ENCODE peak calls at places on chromosomes 3 and 15, in six cellular contexts. One of them, this sample, is unnamed.

GRCh38 chr3:119352863-119353527 is 58.8 kb downstream of the ARHGAP31 start:
- DNase-seq in neural progenitor cell: no peak
- DNase-seq in GM23338: peak; percentile 54
- DNase-seq in MM.1S: no peak
- DNase-seq in hepatocyte: peak; percentile 50
- DNase-seq in HCT116: peak; percentile 8
- DNase-seq in this sample: peak; percentile 62

GRCh38 chr15:48565560-48566482 is 79.7 kb downstream of the FBN1 start:
- DNase-seq in MM.1S: no peak
- DNase-seq in neural progenitor cell: no peak
- DNase-seq in GM23338: no peak
- DNase-seq in HCT116: no peak
- DNase-seq in hepatocyte: no peak
- DNase-seq in this sample: peak; percentile 93

GRCh38 chr15:43989938-43990337 is 163.1 kb downstream of the WDR76 start:
- DNase-seq in HCT116: no peak
- DNase-seq in MM.1S: no peak
- DNase-seq in neural progenitor cell: no peak
- DNase-seq in hepatocyte: no peak
- DNase-seq in GM23338: no peak
- DNase-seq in this sample: no peak

GRCh38 chr15:71252036-71252898 is 137.0 kb downstream of the THSD4 start:
- DNase-seq in hepatocyte: peak; percentile 78
- DNase-seq in MM.1S: no peak
- DNase-seq in HCT116: peak; percentile 83
- DNase-seq in GM23338: no peak
- DNase-seq in neural progenitor cell: no peak
- DNase-seq in this sample: peak; percentile 57

GRCh38 chr3:14210843-14211594 is 32.4 kb downstream of the LSM3 start:
- DNase-seq in GM23338: no peak
- DNase-seq in hepatocyte: no peak
- DNase-seq in MM.1S: no peak
- DNase-seq in HCT116: no peak
- DNase-seq in neural progenitor cell: peak; percentile 13
- DNase-seq in this sample: no peak

GRCh38 chr15:48823237-48823636 is 12.4 kb upstream of the CEP152 start:
- DNase-seq in hepatocyte: no peak
- DNase-seq in neural progenitor cell: peak; percentile 56
- DNase-seq in MM.1S: no peak
- DNase-seq in HCT116: no peak
- DNase-seq in GM23338: peak; percentile 69
- DNase-seq in this sample: no peak

GRCh38 chr15:80456517-80457497 is 52.6 kb downstream of the ARNT2 start:
- DNase-seq in neural progenitor cell: no peak
- DNase-seq in hepatocyte: peak; percentile 29
- DNase-seq in GM23338: no peak
- DNase-seq in MM.1S: no peak
- DNase-seq in HCT116: no peak
- DNase-seq in this sample: no peak

GRCh38 chr15:74257105-74257504 is 21.0 kb downstream of the CCDC33 start:
- DNase-seq in neural progenitor cell: no peak
- DNase-seq in MM.1S: no peak
- DNase-seq in GM23338: no peak
- DNase-seq in hepatocyte: no peak
- DNase-seq in HCT116: no peak
- DNase-seq in this sample: no peak

GRCh38 chr15:67533873-67534272 is 8.6 kb upstream of the MAP2K5 start:
- DNase-seq in hepatocyte: no peak
- DNase-seq in neural progenitor cell: no peak
- DNase-seq in MM.1S: no peak
- DNase-seq in GM23338: no peak
- DNase-seq in HCT116: no peak
- DNase-seq in this sample: no peak

GRCh38 chr3:48400824-48401433 is 28.9 kb downstream of the FBXW12 start:
- DNase-seq in GM23338: peak; percentile 83
- DNase-seq in MM.1S: peak; percentile 68
- DNase-seq in HCT116: peak; percentile 69
- DNase-seq in neural progenitor cell: peak; percentile 70
- DNase-seq in hepatocyte: peak; percentile 72
- DNase-seq in this sample: peak; percentile 86

GRCh38 chr3:125310623-125311076 is 64.5 kb downstream of the ZNF148 start:
- DNase-seq in MM.1S: peak; percentile 70
- DNase-seq in hepatocyte: no peak
- DNase-seq in HCT116: no peak
- DNase-seq in neural progenitor cell: no peak
- DNase-seq in GM23338: no peak
- DNase-seq in this sample: no peak

GRCh38 chr15:69424001-69424400 is 9.9 kb downstream of the KIF23 start:
- DNase-seq in neural progenitor cell: no peak
- DNase-seq in hepatocyte: no peak
- DNase-seq in GM23338: no peak
- DNase-seq in HCT116: no peak
- DNase-seq in MM.1S: no peak
- DNase-seq in this sample: no peak

GRCh38 chr15:69424748-69425413 is 10.7 kb downstream of the KIF23 start:
- DNase-seq in neural progenitor cell: no peak
- DNase-seq in hepatocyte: no peak
- DNase-seq in GM23338: no peak
- DNase-seq in MM.1S: no peak
- DNase-seq in HCT116: no peak
- DNase-seq in this sample: no peak

GRCh38 chr15:69422336-69422895 is 8.3 kb downstream of the KIF23 start:
- DNase-seq in HCT116: no peak
- DNase-seq in hepatocyte: no peak
- DNase-seq in GM23338: no peak
- DNase-seq in neural progenitor cell: no peak
- DNase-seq in MM.1S: no peak
- DNase-seq in this sample: no peak

GRCh38 chr15:69417581-69417980 is 3.4 kb downstream of the KIF23 start:
- DNase-seq in GM23338: no peak
- DNase-seq in neural progenitor cell: no peak
- DNase-seq in MM.1S: no peak
- DNase-seq in hepatocyte: no peak
- DNase-seq in HCT116: no peak
- DNase-seq in this sample: no peak

DNA sequence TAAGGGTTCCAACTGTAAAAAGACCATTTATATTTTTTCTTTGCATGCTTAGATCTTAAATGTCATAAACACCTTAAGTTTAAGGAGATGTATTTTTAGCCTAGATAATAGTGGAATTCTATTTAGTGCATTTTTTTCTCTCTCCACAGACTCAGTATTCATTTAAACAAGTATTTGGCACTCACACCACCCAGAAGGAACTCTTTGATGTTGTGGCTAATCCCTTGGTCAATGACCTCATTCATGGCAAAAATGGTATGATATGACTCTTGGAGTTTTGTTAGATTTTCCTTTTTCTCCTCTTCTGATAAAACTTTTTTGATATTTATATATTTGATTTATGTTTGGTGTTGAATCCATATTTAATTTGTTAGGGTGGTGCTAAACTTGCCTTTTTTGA is 7.3 kb downstream of the KIF23 start:
- DNase-seq in MM.1S: no peak
- DNase-seq in HCT116: no peak
- DNase-seq in hepatocyte: no peak
- DNase-seq in GM23338: no peak
- DNase-seq in neural progenitor cell: no peak
- DNase-seq in this sample: no peak
- H3K36me3 ChIP-seq in MM.1S: peaks cover 4% of the 10 kb centered on the region
- H3K36me3 ChIP-seq in HCT116: peaks cover 67% of the 10 kb centered on the region
- H3K36me3 ChIP-seq in hepatocyte: no peaks in the 10 kb centered on the region
- H3K36me3 ChIP-seq in GM23338: peaks cover 89% of the 10 kb centered on the region
- H3K36me3 ChIP-seq in neural progenitor cell: peaks cover 35% of the 10 kb centered on the region
- H3K36me3 ChIP-seq in this sample: peaks cover 74% of the 10 kb centered on the region

DNA sequence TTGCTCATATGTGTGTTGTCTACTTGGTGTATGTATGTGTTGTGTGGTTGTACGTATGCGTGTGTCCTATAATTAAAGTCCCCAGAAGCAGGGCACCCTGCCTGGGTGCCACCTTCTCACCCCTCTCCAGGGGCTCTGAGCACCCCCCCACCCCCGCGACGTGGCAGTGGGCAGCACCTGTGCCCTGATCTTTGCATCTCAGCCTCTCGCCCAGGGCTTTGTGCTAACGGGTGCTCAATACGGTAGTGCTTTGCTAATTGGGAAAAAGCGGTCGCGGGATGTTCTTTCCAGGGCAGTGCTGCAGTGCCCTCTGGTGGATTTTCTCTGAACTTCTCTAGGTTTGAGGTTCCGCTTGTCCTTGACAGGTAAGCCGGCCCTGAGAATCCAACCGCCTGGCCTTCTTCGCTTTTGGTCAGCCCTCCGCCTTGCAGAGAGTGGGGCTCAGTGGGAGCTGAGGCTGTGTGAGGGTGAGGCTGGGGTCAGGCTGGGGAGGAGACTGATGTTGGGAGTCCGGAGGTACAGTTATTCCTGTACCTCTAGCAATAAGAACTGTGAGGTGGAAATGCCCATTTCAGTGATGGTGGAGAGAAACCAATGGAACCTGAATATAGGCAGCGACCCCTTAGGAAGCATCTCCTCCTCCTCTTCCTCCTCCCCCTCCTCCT is 17.6 kb upstream of the EPHB3 start:
- DNase-seq in MM.1S: peak; percentile 91
- DNase-seq in GM23338: peak; percentile 95
- DNase-seq in neural progenitor cell: peak; percentile 92
- DNase-seq in hepatocyte: peak; percentile 87
- DNase-seq in HCT116: peak; percentile 86
- DNase-seq in this sample: peak; percentile 96
- TF ChIP-seq CTCF in MM.1S: peak; percentile 97
- TF ChIP-seq CTCF in GM23338: peak; percentile 92
- TF ChIP-seq CTCF in neural progenitor cell: peak; percentile 85
- TF ChIP-seq CTCF in hepatocyte: peak; percentile 94
- TF ChIP-seq CTCF in HCT116: peak; percentile 79
- TF ChIP-seq CTCF in this sample: peak; percentile 89

DNA sequence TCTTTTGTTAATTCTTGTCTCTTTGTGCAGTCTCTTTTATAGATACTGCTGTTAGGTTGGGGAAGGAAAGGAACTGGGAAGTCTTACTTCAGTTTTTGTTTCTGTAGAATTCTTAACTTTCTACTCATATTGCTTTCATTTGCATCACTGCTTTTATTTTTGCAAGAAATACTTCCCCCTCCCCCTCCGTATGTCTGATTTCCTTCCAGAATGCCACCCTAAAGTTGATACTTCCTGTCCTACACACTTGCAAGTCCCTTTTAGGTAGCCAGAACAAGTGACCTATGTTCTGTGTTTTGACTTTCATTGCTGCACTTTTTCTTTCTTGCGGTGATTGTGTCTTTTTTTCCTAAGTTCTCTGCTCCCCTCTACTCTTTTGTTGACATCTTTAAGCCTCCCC is 477.4 kb downstream of the RSL24D1 start:
- DNase-seq in MM.1S: peak; percentile 11
- DNase-seq in hepatocyte: no peak
- DNase-seq in HCT116: no peak
- DNase-seq in GM23338: no peak
- DNase-seq in neural progenitor cell: no peak
- DNase-seq in this sample: no peak
- TF ChIP-seq EZH2phosphoT487 in MM.1S: no peak
- TF ChIP-seq EZH2phosphoT487 in hepatocyte: no peak
- TF ChIP-seq EZH2phosphoT487 in HCT116: no peak
- TF ChIP-seq EZH2phosphoT487 in GM23338: no peak
- TF ChIP-seq EZH2phosphoT487 in neural progenitor cell: no peak
- TF ChIP-seq EZH2phosphoT487 in this sample: no peak

DNA sequence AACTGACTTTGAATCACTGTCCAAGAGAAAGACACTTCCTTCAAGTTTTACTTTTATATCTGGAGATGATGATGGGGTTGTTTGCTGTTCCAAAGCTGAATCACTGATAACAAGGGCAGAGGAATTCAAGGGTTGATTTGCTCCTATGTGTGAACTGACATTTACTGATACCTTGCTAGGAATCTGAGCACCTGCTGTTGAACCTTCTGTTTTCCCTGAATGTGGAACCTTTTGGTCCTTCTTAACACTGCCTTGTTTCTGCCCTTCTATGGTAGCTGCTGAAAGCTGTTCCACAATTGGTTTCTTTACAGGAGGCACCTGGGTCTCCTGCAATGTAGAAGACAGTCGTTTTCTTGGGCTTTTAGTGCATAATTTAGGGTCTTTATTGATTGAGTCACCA is 102.0 kb upstream of the NEDD4 start:
- DNase-seq in hepatocyte: no peak
- DNase-seq in HCT116: no peak
- DNase-seq in GM23338: no peak
- DNase-seq in neural progenitor cell: no peak
- DNase-seq in MM.1S: no peak
- DNase-seq in this sample: no peak
- H3K36me3 ChIP-seq in hepatocyte: no peaks in the 10 kb centered on the region
- H3K36me3 ChIP-seq in HCT116: peaks cover 21% of the 10 kb centered on the region
- H3K36me3 ChIP-seq in GM23338: peaks cover 47% of the 10 kb centered on the region
- H3K36me3 ChIP-seq in neural progenitor cell: peaks cover 11% of the 10 kb centered on the region
- H3K36me3 ChIP-seq in MM.1S: peaks cover 14% of the 10 kb centered on the region
- H3K36me3 ChIP-seq in this sample: peaks cover 12% of the 10 kb centered on the region

DNA sequence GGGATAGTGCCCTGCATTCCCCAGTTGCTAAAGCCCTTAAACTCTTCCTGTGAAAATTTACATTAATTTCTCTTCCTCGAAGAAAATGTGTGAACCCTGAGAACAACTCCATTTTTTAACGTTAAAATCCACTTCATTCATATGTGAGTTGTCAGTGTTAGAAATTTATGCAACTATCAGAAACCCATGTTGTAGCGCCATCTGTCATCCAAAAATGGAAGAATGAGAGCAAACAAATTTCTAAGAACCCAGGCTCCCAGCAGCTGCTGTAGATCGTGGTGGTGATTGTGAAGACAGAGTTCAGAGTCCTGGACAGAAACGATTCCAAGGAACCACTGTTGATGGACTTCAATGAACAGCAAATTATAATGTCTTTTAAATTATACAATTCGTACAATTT is 179.7 kb upstream of the NDN start:
- DNase-seq in HCT116: no peak
- DNase-seq in neural progenitor cell: peak; percentile 36
- DNase-seq in hepatocyte: peak; percentile 27
- DNase-seq in GM23338: peak; percentile 47
- DNase-seq in MM.1S: peak; percentile 65
- DNase-seq in this sample: peak; percentile 41
- TF ChIP-seq CTCF in HCT116: no peak
- TF ChIP-seq CTCF in neural progenitor cell: peak; percentile 59
- TF ChIP-seq CTCF in hepatocyte: peak; percentile 46
- TF ChIP-seq CTCF in GM23338: peak; percentile 55
- TF ChIP-seq CTCF in MM.1S: peak; percentile 69
- TF ChIP-seq CTCF in this sample: peak; percentile 51